ENCODE peak calls at places on chromosomes 12 and 14, in four cellular contexts. H is H1, S is GM12878, K is HepG2. V is an unnamed sample.

GRCh38 chr12:56990648-56991318 is 15.6 kb downstream of the ZBTB39 start:
- DNase-seq in S (no peak), H (peak), K (no peak), V (no peak)

GRCh38 chr12:64931321-64931720 is 106.9 kb downstream of the TBC1D30 start:
- DNase-seq in H (no peak), S (no peak), K (no peak), V (no peak)

GRCh38 chr12:127119600-127120140 is 1147.3 kb upstream of the TMEM132C start:
- DNase-seq in K (no peak), S (no peak), H (no peak), V (no peak)

GRCh38 chr12:61487728-61488127 is 772.5 kb upstream of the USP15 start:
- DNase-seq in H (no peak), K (no peak), S (no peak), V (no peak)

GRCh38 chr14:39733741-39734140 is 301.5 kb upstream of the FBXO33 start:
- DNase-seq in K (no peak), S (no peak), H (no peak), V (no peak)

GRCh38 chr14:56733396-56733795 is 76.9 kb downstream of the OTX2 start:
- DNase-seq in K (no peak), S (no peak), H (peak), V (peak)

GRCh38 chr14:53841109-53842099 is 115.2 kb downstream of the BMP4 start:
- DNase-seq in S (no peak), K (no peak), H (no peak), V (no peak)

GRCh38 chr14:46672128-46672527 is 20.5 kb upstream of the RPL10L start:
- DNase-seq in K (no peak), H (no peak), S (no peak), V (no peak)

GRCh38 chr14:44941591-44941990 is 20.2 kb downstream of the KLHL28 start:
- DNase-seq in H (no peak), K (no peak), S (no peak), V (no peak)

DNA sequence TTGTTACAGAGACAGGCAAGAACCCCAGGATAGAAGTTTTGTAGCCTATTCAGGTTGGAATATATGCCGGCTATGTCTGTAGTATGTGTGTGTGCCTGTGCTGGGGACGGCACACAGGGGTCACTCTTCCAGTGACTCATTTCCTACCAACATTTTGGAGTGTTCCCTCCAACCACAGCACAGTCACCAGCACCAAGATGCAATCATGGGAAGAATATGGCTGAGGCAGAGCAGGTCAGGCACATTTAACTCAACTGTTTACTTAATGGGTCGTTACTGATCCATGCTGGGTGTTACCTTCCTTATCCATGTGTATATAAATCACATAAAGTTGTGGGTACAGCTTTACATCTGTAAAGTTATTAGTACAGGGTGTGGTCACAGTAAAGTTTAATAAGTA is 178.3 kb downstream of the PRKD1 start:
- DNase-seq in S (no peak), H (no peak), K (no peak), V (no peak)
- TF ChIP-seq SUZ12 in S (no peak), H (no peak), K (no peak), V (no peak)

DNA sequence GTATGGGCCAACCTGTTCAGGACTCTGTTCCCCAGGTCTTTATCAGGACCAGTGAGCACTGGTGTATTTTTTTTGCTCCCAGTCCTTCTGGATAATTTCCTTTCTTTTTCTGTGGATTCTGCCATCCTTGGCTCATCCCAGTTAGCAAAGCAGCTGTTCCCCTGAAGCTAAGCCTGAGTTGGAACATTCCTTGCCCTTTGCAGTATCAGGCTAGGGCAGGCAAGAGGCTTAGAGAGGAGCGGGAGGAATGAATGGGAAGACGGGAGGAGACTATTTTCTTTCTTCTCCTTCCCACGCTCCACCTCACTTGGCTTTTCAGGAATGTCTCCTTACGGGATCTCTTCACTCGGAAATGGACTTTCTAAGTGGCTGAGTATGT is 29.2 kb downstream of the ERG28 start:
- DNase-seq in K (no peak), S (no peak), H (no peak), V (peak)
- H3K9ac ChIP-seq in K (no peak), S (no peak), H (peak), V (peak)

GRCh38 chr12:10720974-10721565 is 2.1 kb downstream of the YBX3 start:
- DNase-seq in S (no peak), H (no peak), K (no peak), V (no peak)
- TF ChIP-seq SUZ12 in S (no peak), H (no peak), K (no peak), V (no peak)

DNA sequence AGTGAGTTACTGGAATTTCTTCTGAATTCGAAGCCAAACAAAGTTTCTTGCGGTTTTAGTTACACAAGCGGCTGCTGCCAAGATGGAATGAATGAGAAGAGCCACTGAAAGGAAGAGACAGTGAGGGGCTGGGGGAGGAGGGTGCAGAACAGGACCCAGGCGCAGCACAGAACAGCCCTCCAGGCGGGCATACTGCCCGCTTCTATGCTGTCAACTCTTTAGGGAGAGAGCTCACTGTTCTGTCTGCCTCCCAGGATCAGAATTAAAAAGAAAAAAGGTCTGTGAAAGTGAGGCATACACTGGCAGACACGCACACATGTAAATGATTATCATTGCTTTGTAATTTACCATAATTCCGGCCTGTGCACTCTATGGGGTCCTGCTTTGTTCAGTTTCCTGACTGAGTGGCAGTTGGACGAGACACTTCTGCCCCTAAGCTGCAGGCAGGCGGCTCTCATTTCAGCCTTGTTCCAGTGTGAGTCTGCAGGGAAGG is 231.6 kb downstream of the CACNA1C start:
- DNase-seq in H (no peak), S (no peak), K (no peak), V (no peak)
- H3K9ac ChIP-seq in H (no peak), S (no peak), K (no peak), V (peak)

GRCh38 chr12:111368291-111368683 is 608 bp downstream of the PHETA1 start:
- DNase-seq in H (no peak), K (no peak), S (no peak), V (no peak)
- TF ChIP-seq SUZ12 in H (no peak), K (no peak), S (no peak), V (no peak)

DNA sequence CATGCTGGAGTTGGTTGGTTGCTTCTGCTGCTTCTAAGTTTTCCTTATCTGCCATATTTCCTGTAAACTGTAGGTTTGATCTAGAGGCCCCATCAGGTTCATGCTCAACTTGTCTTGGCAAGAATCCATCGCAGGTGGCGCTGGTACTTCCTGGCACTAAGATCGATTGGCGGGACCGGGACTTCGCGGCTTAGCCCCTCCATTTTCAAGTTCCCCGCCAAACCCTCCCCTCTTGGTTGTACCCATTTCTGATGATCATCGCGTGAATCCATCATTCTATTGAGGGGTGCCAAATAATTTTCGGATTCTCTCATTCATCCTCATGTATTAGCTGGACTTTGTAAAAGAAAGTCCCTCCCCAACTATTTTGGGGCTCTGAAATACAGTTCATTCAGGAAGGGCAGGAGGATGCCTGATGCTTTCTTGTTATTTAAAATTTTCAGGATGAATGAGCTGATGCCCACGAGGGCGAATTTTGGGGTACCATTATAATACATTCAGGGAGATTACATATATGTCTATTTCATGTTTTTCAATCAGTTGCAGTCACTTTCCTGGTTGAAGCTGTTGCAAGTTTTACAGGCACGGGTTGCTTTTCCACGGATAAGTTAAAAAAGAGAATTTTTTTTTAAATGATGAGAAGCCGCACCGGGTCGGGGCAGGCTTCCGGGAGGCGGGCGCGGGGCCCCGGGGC is 424 bp upstream of the BRI3BP start:
- DNase-seq in K (peak), S (peak), H (peak), V (peak)
- H3K9ac ChIP-seq in K (peak), S (peak), H (no peak), V (peak)

DNA sequence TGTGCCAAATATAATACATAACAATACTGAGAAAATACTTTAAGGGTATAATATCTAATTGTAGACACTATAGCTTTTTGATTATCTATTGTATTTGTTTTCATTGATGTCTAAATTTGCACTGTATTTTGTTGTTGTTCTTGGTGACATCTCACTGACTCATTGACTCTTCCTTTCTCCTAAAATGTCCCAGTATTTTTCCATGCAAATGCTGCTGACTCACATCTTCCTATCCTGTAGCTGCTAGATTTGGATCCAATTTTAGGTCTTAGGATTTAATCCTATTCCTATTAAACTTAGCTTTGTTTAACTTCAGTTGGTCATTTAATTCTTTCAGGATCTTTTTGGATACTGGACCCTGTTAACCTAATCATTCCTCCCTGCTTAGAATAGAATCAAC is 148.5 kb downstream of the TMTC2 start:
- DNase-seq in H (no peak), S (no peak), K (no peak), V (no peak)
- TF ChIP-seq SUZ12 in H (no peak), S (no peak), K (no peak), V (no peak)

V was measured in NT2/D1.